ENCODE peak calls at places on chromosome 17, in ten cellular contexts. One of them, this sample, is unnamed.

GRCh38 chr17:17204041-17204591 is 2.0 kb downstream of the PLD6 start:
- DNase-seq in coronary artery: peak; percentile 89
- DNase-seq in psoas muscle: no peak
- DNase-seq in SK-N-SH: no peak
- DNase-seq in T-helper 1 cell: no peak
- DNase-seq in mammary epithelial cell: no peak
- DNase-seq in fibroblast of mammary gland: no peak
- DNase-seq in NCI-H1105 treated with DMSO at 0.1 percent for 48 hours: no peak
- DNase-seq in WTC11: no peak
- DNase-seq in MM.1S: no peak
- DNase-seq in this sample: no peak

GRCh38 chr17:78323821-78324390 is 36.0 kb downstream of the SOCS3 start:
- DNase-seq in coronary artery: no peak
- DNase-seq in psoas muscle: no peak
- DNase-seq in SK-N-SH: peak; percentile 71
- DNase-seq in T-helper 1 cell: no peak
- DNase-seq in mammary epithelial cell: no peak
- DNase-seq in fibroblast of mammary gland: no peak
- DNase-seq in NCI-H1105 treated with DMSO at 0.1 percent for 48 hours: no peak
- DNase-seq in WTC11: no peak
- DNase-seq in MM.1S: no peak
- DNase-seq in this sample: no peak

GRCh38 chr17:33013596-33014375 is 22.1 kb downstream of the SPACA3 start:
- DNase-seq in coronary artery: no peak
- DNase-seq in psoas muscle: no peak
- DNase-seq in SK-N-SH: no peak
- DNase-seq in T-helper 1 cell: no peak
- DNase-seq in mammary epithelial cell: no peak
- DNase-seq in fibroblast of mammary gland: no peak
- DNase-seq in NCI-H1105 treated with DMSO at 0.1 percent for 48 hours: no peak
- DNase-seq in WTC11: no peak
- DNase-seq in MM.1S: no peak
- DNase-seq in this sample: no peak

GRCh38 chr17:78058001-78058400 is 70.6 kb downstream of the TMC6 start:
- DNase-seq in coronary artery: no peak
- DNase-seq in psoas muscle: no peak
- DNase-seq in SK-N-SH: no peak
- DNase-seq in T-helper 1 cell: no peak
- DNase-seq in mammary epithelial cell: no peak
- DNase-seq in fibroblast of mammary gland: no peak
- DNase-seq in NCI-H1105 treated with DMSO at 0.1 percent for 48 hours: no peak
- DNase-seq in WTC11: no peak
- DNase-seq in MM.1S: no peak
- DNase-seq in this sample: no peak

GRCh38 chr17:6712058-6712853 is 913 bp downstream of the SLC13A5 start:
- DNase-seq in coronary artery: no peak
- DNase-seq in psoas muscle: no peak
- DNase-seq in SK-N-SH: peak; percentile 11
- DNase-seq in T-helper 1 cell: no peak
- DNase-seq in mammary epithelial cell: peak; percentile 76
- DNase-seq in fibroblast of mammary gland: no peak
- DNase-seq in NCI-H1105 treated with DMSO at 0.1 percent for 48 hours: no peak
- DNase-seq in WTC11: peak; percentile 65
- DNase-seq in MM.1S: no peak
- DNase-seq in this sample: no peak

GRCh38 chr17:66364508-66365203 is 62.2 kb downstream of the PRKCA start:
- DNase-seq in coronary artery: no peak
- DNase-seq in psoas muscle: no peak
- DNase-seq in SK-N-SH: no peak
- DNase-seq in T-helper 1 cell: no peak
- DNase-seq in mammary epithelial cell: no peak
- DNase-seq in fibroblast of mammary gland: no peak
- DNase-seq in NCI-H1105 treated with DMSO at 0.1 percent for 48 hours: no peak
- DNase-seq in WTC11: no peak
- DNase-seq in MM.1S: no peak
- DNase-seq in this sample: no peak

GRCh38 chr17:11644265-11645212 is 46.3 kb downstream of the DNAH9 start:
- DNase-seq in coronary artery: no peak
- DNase-seq in psoas muscle: peak; percentile 25
- DNase-seq in SK-N-SH: peak; percentile 70
- DNase-seq in T-helper 1 cell: no peak
- DNase-seq in mammary epithelial cell: peak; percentile 40
- DNase-seq in fibroblast of mammary gland: peak; percentile 69
- DNase-seq in NCI-H1105 treated with DMSO at 0.1 percent for 48 hours: peak; percentile 88
- DNase-seq in WTC11: peak; percentile 56
- DNase-seq in MM.1S: peak; percentile 66
- DNase-seq in this sample: peak; percentile 12

GRCh38 chr17:42655528-42655927 is 3.6 kb upstream of the TUBG2 start:
- DNase-seq in coronary artery: no peak
- DNase-seq in psoas muscle: no peak
- DNase-seq in SK-N-SH: no peak
- DNase-seq in T-helper 1 cell: no peak
- DNase-seq in mammary epithelial cell: no peak
- DNase-seq in fibroblast of mammary gland: peak; percentile 64
- DNase-seq in NCI-H1105 treated with DMSO at 0.1 percent for 48 hours: no peak
- DNase-seq in WTC11: no peak
- DNase-seq in MM.1S: no peak
- DNase-seq in this sample: no peak

GRCh38 chr17:17691468-17692263 is 10.4 kb downstream of the RAI1 start:
- DNase-seq in coronary artery: no peak
- DNase-seq in psoas muscle: no peak
- DNase-seq in SK-N-SH: no peak
- DNase-seq in T-helper 1 cell: no peak
- DNase-seq in mammary epithelial cell: no peak
- DNase-seq in fibroblast of mammary gland: no peak
- DNase-seq in NCI-H1105 treated with DMSO at 0.1 percent for 48 hours: no peak
- DNase-seq in WTC11: no peak
- DNase-seq in MM.1S: no peak
- DNase-seq in this sample: no peak

This sample was measured in memory B cell.